ENCODE peak calls at places on chromosome 6, in eight cellular contexts. W is NCI-H460; S is activated T-helper 1 cell treated with anti-CD3 and anti-CD28 coated beads, Interleukin-12 subunit alpha, Interleukin-12 subunit beta, Interleukin-2, Interleukin-4 antibody, amounts not matched to agents 30 ng/mL and 10 ng/mL and 1 ng/mL, durations not matched to agents 14 hours and 24 hours and 36 hours; I is omental fat pad; O is left ventricle myocardium superior; V is AML-193; R is effector CD8-positive, alpha-beta T cell; P is CD8-positive, alpha-beta T cell. Y is an unnamed sample.
A peak's percentile ranks its signal among the peaks of the same experiment; 100 is the strongest.

GRCh38 chr6:143333749-143334520 is 116.6 kb downstream of the ADAT2 start:
- DNase-seq in W (no peak), S (no peak), I (no peak), O (no peak), V (no peak), R (no peak), P (no peak), Y (no peak)

GRCh38 chr6:111852704-111853103 is 20.5 kb downstream of the FYN start:
- DNase-seq in W (no peak), S (no peak), I (no peak), O (no peak), V (peak; percentile 66), R (no peak), P (no peak), Y (no peak)

GRCh38 chr6:35730745-35731413 is 6.0 kb upstream of the ARMC12 start:
- DNase-seq in W (no peak), S (no peak), I (no peak), O (no peak), V (no peak), R (no peak), P (no peak), Y (no peak)

GRCh38 chr6:44332585-44332984 is 9.9 kb upstream of the SPATS1 start:
- DNase-seq in W (no peak), S (no peak), I (no peak), O (no peak), V (no peak), R (no peak), P (no peak), Y (no peak)

GRCh38 chr6:50198245-50198644 is 148.5 kb upstream of the DEFB112 start:
- DNase-seq in W (no peak), S (no peak), I (no peak), O (no peak), V (no peak), R (no peak), P (no peak), Y (no peak)

GRCh38 chr6:42374027-42374669 is 77.6 kb downstream of the TRERF1 start:
- DNase-seq in W (no peak), S (no peak), I (no peak), O (no peak), V (no peak), R (no peak), P (no peak), Y (no peak)

GRCh38 chr6:208379-208778 is 83.9 kb upstream of the DUSP22 start:
- DNase-seq in W (no peak), S (no peak), I (no peak), O (no peak), V (no peak), R (no peak), P (no peak), Y (no peak)

GRCh38 chr6:42193491-42193894 is 1.3 kb downstream of the GUCA1B start:
- DNase-seq in W (no peak), S (no peak), I (no peak), O (no peak), V (no peak), R (no peak), P (no peak), Y (no peak)